ENCODE peak calls at places on chromosomes 1 and 21, in eight cellular contexts. G, K, A, S, Z, B, D and V are unnamed samples.

GRCh38 chr1:116322752-116323405 is 50.2 kb upstream of the ATP1A1 start:
- DNase-seq in A (no peak), K (no peak), Z (no peak), B (no peak), G (no peak), S (no peak), D (no peak), V (no peak)

GRCh38 chr1:169064103-169064502 is 42.4 kb upstream of the ATP1B1 start:
- DNase-seq in Z (no peak), K (no peak), B (no peak), G (no peak), S (no peak), A (no peak), D (no peak), V (no peak)

GRCh38 chr1:208851376-208851775 is 607.2 kb upstream of the PLXNA2 start:
- DNase-seq in S (no peak), D (no peak), B (no peak), Z (no peak), A (no peak), G (no peak), K (no peak), V (no peak)

GRCh38 chr1:219220945-219221344 is 47.3 kb downstream of the LYPLAL1 start:
- DNase-seq in K (no peak), D (no peak), G (no peak), A (no peak), Z (no peak), B (no peak), S (no peak), V (no peak)

GRCh38 chr1:230368871-230369270 is 57.3 kb downstream of the PGBD5 start:
- DNase-seq in A (no peak), K (no peak), B (no peak), D (no peak), S (no peak), G (no peak), Z (no peak), V (no peak)

GRCh38 chr1:197145451-197146029 is 929 bp downstream of the ASPM start:
- DNase-seq in S (peak; percentile 31), B (peak; percentile 6), D (no peak), Z (no peak), A (no peak), G (no peak), K (no peak), V (no peak)

GRCh38 chr1:67687649-67688048 is 2.6 kb downstream of the GADD45A start:
- DNase-seq in G (peak; percentile 92), S (peak; percentile 91), B (peak; percentile 61), A (no peak), D (no peak), Z (no peak), K (no peak), V (no peak)

GRCh38 chr1:211601159-211601558 is 22.2 kb upstream of the SLC30A1 start:
- DNase-seq in D (no peak), K (no peak), S (no peak), G (no peak), B (no peak), A (no peak), Z (no peak), V (no peak)

GRCh38 chr1:162117039-162117816 is 47.7 kb downstream of the NOS1AP start:
- DNase-seq in K (no peak), D (no peak), B (no peak), G (peak; percentile 16), A (no peak), Z (no peak), S (no peak), V (no peak)

GRCh38 chr1:226407199-226407496 is 745 bp downstream of the PARP1 start:
- DNase-seq in B (no peak), A (no peak), Z (no peak), D (no peak), K (no peak), G (no peak), S (no peak), V (no peak)

GRCh38 chr1:192158181-192158580 is at the start of gene RGS18:
- DNase-seq in G (no peak), K (no peak), B (peak; percentile 95), D (no peak), S (peak; percentile 81), Z (no peak), A (no peak), V (peak; percentile 4)

GRCh38 chr1:27878038-27878437 is 5.7 kb downstream of the THEMIS2 start:
- DNase-seq in B (no peak), D (no peak), S (no peak), G (no peak), A (no peak), Z (no peak), K (no peak), V (no peak)

GRCh38 chr1:113860891-113861290 is 10.6 kb downstream of the PTPN22 start:
- DNase-seq in K (no peak), G (peak; percentile 61), B (no peak), Z (no peak), D (peak; percentile 17), S (peak; percentile 55), A (no peak), V (no peak)

GRCh38 chr1:154320882-154321608 is at the start of gene AQP10:
- DNase-seq in B (no peak), G (no peak), D (no peak), S (no peak), A (no peak), K (no peak), Z (no peak), V (no peak)

GRCh38 chr1:225378880-225379279 is 49.0 kb downstream of the LBR start:
- DNase-seq in D (peak; percentile 88), B (no peak), Z (peak; percentile 56), K (no peak), S (peak; percentile 23), G (peak; percentile 52), A (no peak), V (no peak)

GRCh38 chr1:203045821-203046594 is 19.7 kb downstream of the PPFIA4 start:
- DNase-seq in S (no peak), G (no peak), K (no peak), D (no peak), A (no peak), B (no peak), Z (no peak), V (no peak)

GRCh38 chr1:95006681-95007080 is 66.1 kb downstream of the ALG14 start:
- DNase-seq in D (no peak), B (no peak), S (peak; percentile 76), A (no peak), Z (no peak), G (no peak), K (no peak), V (no peak)

GRCh38 chr1:210850556-210850955 is 283.4 kb downstream of the KCNH1 start:
- DNase-seq in G (no peak), D (no peak), K (no peak), Z (no peak), S (no peak), B (no peak), A (no peak), V (no peak)

GRCh38 chr1:236685205-236685916 is 938 bp upstream of the ACTN2 start:
- DNase-seq in S (no peak), Z (no peak), A (no peak), K (no peak), B (no peak), G (no peak), D (no peak), V (no peak)

GRCh38 chr1:39409055-39409816 is 82.2 kb upstream of the BMP8A start:
- DNase-seq in S (peak; percentile 72), A (no peak), D (no peak), K (no peak), B (no peak), Z (peak; percentile 69), G (peak; percentile 63), V (no peak)

GRCh38 chr1:226638001-226638601 is 89.5 kb downstream of the STUM start:
- DNase-seq in G (no peak), Z (no peak), B (no peak), K (no peak), S (no peak), D (no peak), A (no peak), V (no peak)

GRCh38 chr1:151898519-151898991 is 10.8 kb downstream of the THEM4 start:
- DNase-seq in S (no peak), K (no peak), B (no peak), A (peak; percentile 37), Z (no peak), G (peak; percentile 38), D (no peak), V (no peak)

GRCh38 chr1:22556391-22557104 is 6.7 kb upstream of the EPHA8 start:
- DNase-seq in D (no peak), B (no peak), Z (no peak), K (no peak), A (no peak), G (no peak), S (no peak), V (no peak)

GRCh38 chr1:201653238-201653637 is 114.3 kb downstream of the NAV1 start:
- DNase-seq in K (no peak), S (no peak), A (no peak), G (no peak), B (no peak), Z (no peak), D (no peak), V (peak; percentile 45)

GRCh38 chr1:198935371-198935921 is 296.6 kb downstream of the PTPRC start:
- DNase-seq in A (peak; percentile 72), Z (peak; percentile 67), D (peak; percentile 94), S (peak; percentile 94), B (peak; percentile 71), G (peak; percentile 99), K (no peak), V (peak; percentile 75)

GRCh38 chr1:33228935-33229487 is 27.3 kb upstream of the ZNF362 start:
- DNase-seq in K (no peak), Z (no peak), A (no peak), S (peak; percentile 91), G (peak; percentile 34), D (peak; percentile 59), B (no peak), V (no peak)

GRCh38 chr1:171801395-171801990 is 20.0 kb downstream of the METTL13 start:
- DNase-seq in K (no peak), Z (no peak), S (peak; percentile 65), D (peak; percentile 54), A (no peak), G (peak; percentile 62), B (peak; percentile 37), V (peak; percentile 6)

GRCh38 chr1:12047120-12047876 is 15.8 kb upstream of the TNFRSF8 start:
- DNase-seq in B (no peak), D (no peak), Z (no peak), K (no peak), G (no peak), A (peak; percentile 61), S (peak; percentile 31), V (no peak)

GRCh38 chr1:233598891-233599541 is 14.9 kb upstream of the KCNK1 start:
- DNase-seq in K (no peak), G (no peak), Z (no peak), S (no peak), A (no peak), B (no peak), D (no peak), V (no peak)

GRCh38 chr1:212062832-212063438 is 27.4 kb downstream of the DTL start:
- DNase-seq in S (peak; percentile 66), D (peak; percentile 43), B (peak; percentile 64), A (no peak), G (peak; percentile 64), Z (no peak), K (no peak), V (no peak)

GRCh38 chr1:182129398-182129797 is 67.9 kb upstream of the ZNF648 start:
- DNase-seq in K (no peak), G (no peak), D (no peak), S (no peak), A (no peak), B (no peak), Z (no peak), V (no peak)

GRCh38 chr1:53890522-53890941 is 935 bp upstream of the YIPF1 start:
- DNase-seq in B (no peak), S (no peak), D (no peak), K (no peak), A (peak; percentile 3), G (no peak), Z (no peak), V (no peak)

GRCh38 chr21:35404247-35404646 is 355.1 kb upstream of the RUNX1 start:
- DNase-seq in A (no peak), B (no peak), D (no peak), S (no peak), K (no peak), Z (no peak), G (no peak), V (no peak)

GRCh38 chr1:41447995-41448770 is 36.3 kb downstream of the EDN2 start:
- DNase-seq in A (no peak), D (peak; percentile 29), B (no peak), Z (no peak), S (no peak), K (no peak), G (peak; percentile 37), V (no peak)